ENCODE peak calls at places on chromosome 5, in five cellular contexts. V is osteoblast, M is AG10803, O is astrocyte, E is H7. L is an unnamed sample.
A peak's percentile ranks its signal among the peaks of the same experiment; 100 is the strongest.

GRCh38 chr5:83095973-83096539 is 18.7 kb downstream of the XRCC4 start:
- DNase-seq in O (peak; percentile 87), V (peak; percentile 86), E (no peak), M (peak; percentile 73), L (no peak)

GRCh38 chr5:126913316-126913715 is 117.0 kb downstream of the MARCHF3 start:
- DNase-seq in M (no peak), O (no peak), V (no peak), E (no peak), L (no peak)

GRCh38 chr5:132773601-132774355 is 3.3 kb downstream of the SEPTIN8 start:
- DNase-seq in V (no peak), E (peak; percentile 16), M (no peak), O (no peak), L (peak; percentile 63)

GRCh38 chr5:143521891-143522290 is 118.4 kb upstream of the NR3C1 start:
- DNase-seq in M (no peak), O (no peak), E (no peak), V (no peak), L (no peak)

GRCh38 chr5:181221792-181222629 is 1.1 kb upstream of the TRIM41 start:
- DNase-seq in O (peak; percentile 96), E (peak; percentile 86), M (peak; percentile 97), V (peak; percentile 94), L (peak; percentile 83)

GRCh38 chr5:104347119-104347708 is 784.6 kb upstream of the NUDT12 start:
- DNase-seq in E (no peak), V (no peak), M (peak; percentile 3), O (peak; percentile 19), L (peak; percentile 8)

GRCh38 chr5:23963449-23963848 is 456.0 kb downstream of the PRDM9 start:
- DNase-seq in E (no peak), V (no peak), M (no peak), O (no peak), L (no peak)

GRCh38 chr5:141420855-141421488 is at the start of gene PCDHGA11:
- DNase-seq in M (peak; percentile 63), E (peak; percentile 81), V (peak; percentile 95), O (peak; percentile 38), L (peak; percentile 30)

GRCh38 chr5:154945695-154946301 is 4.9 kb downstream of the MRPL22 start:
- DNase-seq in E (peak; percentile 19), O (no peak), V (no peak), M (peak; percentile 30), L (no peak)

GRCh38 chr5:69335341-69335975 is 2.9 kb upstream of the CCDC125 start:
- DNase-seq in M (no peak), O (no peak), V (no peak), E (no peak), L (no peak)

GRCh38 chr5:138192826-138193225 is 13.9 kb downstream of the KIF20A start:
- DNase-seq in V (no peak), E (no peak), M (no peak), O (no peak), L (no peak)

GRCh38 chr5:1185652-1186350 is 15.6 kb upstream of the SLC6A19 start:
- DNase-seq in M (no peak), V (no peak), O (no peak), E (no peak), L (no peak)

GRCh38 chr5:149930754-149931574 is 13.6 kb downstream of the PDE6A start:
- DNase-seq in O (no peak), V (no peak), M (no peak), E (no peak), L (no peak)

GRCh38 chr5:375336-375920 is 53.9 kb downstream of the AHRR start:
- DNase-seq in M (no peak), E (peak; percentile 51), O (no peak), V (peak; percentile 70), L (no peak)

GRCh38 chr5:93705896-93706295 is 35.5 kb downstream of the POU5F2 start:
- DNase-seq in M (no peak), O (peak; percentile 64), E (no peak), V (no peak), L (no peak)

GRCh38 chr5:151141535-151141934 is 16.0 kb downstream of the ANXA6 start:
- DNase-seq in O (no peak), M (no peak), E (peak; percentile 81), V (no peak), L (no peak)

DNA sequence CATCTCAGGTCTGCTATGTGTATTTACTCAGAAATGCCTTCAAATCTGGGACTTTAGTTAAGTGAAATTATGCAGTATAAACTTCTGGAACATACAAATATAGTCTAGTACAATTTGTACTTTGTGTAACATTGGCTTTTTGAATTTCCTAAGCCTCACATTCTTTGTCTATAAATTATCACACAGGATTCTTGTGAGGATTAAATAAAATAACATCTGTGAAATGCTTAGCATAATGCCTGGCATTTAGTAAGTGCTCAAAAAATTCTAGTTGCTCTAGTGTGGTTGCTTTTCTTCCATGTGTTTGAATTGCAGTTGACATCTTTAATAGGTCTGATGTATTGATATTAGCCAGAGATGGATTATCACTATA is 2.6 kb downstream of the HMMR start:
- DNase-seq in V (no peak), E (no peak), O (no peak), M (peak; percentile 29), L (no peak)
- H3K4me3 ChIP-seq in V (no peak overlapping the region), E (no peak overlapping the region), O (no peak overlapping the region), M (no peak overlapping the region), L (no peak overlapping the region)

DNA sequence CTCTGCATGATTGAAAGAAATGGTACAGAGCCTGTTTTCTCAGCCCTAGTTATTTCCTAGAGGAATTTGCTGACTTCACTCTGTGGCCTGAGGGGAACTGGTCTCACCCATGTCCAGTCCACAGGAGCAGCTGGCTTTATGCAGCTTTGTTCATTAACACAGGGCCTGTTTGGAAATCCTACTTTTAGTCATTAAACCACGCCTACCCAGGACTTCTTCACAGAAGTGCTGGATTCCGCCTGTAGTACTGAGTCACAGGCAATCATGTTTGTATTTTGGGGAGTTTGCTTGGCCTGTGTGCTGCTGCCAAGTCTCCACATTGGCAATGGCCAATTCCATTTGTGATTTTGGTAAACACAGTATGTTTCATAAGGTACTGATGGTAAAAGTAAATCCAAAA is 52.8 kb downstream of the CTNND2 start:
- DNase-seq in E (no peak), O (peak; percentile 86), M (no peak), V (no peak), L (no peak)
- H3K4me3 ChIP-seq in E (no peak overlapping the region), O (no peak overlapping the region), M (no peak overlapping the region), V (no peak overlapping the region), L (no peak overlapping the region)

DNA sequence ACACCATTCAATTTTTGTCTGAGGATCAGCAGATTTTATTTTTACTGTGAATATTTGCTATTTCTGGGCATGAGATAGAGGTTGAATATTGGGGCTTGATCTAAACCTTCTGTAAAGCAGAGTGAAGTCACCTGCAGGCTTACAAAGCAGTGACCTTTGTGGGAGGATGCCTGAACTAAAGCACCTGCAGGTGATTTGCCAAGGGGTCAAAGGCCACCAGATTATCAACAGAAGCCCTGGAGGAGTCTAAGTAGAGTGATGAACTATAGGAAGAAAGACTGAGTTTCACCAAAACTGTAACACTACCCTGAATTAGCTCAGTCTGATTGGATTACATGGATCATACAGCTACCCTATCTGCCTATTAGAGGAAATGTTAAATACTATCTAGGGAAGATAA is 144.3 kb upstream of the PRLR start:
- DNase-seq in V (no peak), M (no peak), O (no peak), E (no peak), L (no peak)
- H3K4me3 ChIP-seq in V (no peak overlapping the region), M (no peak overlapping the region), O (no peak overlapping the region), E (no peak overlapping the region), L (no peak overlapping the region)

GRCh38 chr5:173691931-173692330 is 75.5 kb upstream of the BOD1 start:
- DNase-seq in M (no peak), E (no peak), O (no peak), V (no peak), L (no peak)

GRCh38 chr5:173686950-173687349 is 70.5 kb upstream of the BOD1 start:
- DNase-seq in E (no peak), V (no peak), O (no peak), M (no peak), L (no peak)

GRCh38 chr5:173689713-173690360 is 73.4 kb upstream of the BOD1 start:
- DNase-seq in E (no peak), M (no peak), V (no peak), O (no peak), L (no peak)

GRCh38 chr5:173688708-173689107 is 72.3 kb upstream of the BOD1 start:
- DNase-seq in V (no peak), E (no peak), O (no peak), M (no peak), L (no peak)

GRCh38 chr5:173689171-173689676 is 72.8 kb upstream of the BOD1 start:
- DNase-seq in V (no peak), O (no peak), M (no peak), E (no peak), L (no peak)
- H3K4me3 ChIP-seq in V (no peak overlapping the region), O (no peak overlapping the region), M (no peak overlapping the region), E (no peak overlapping the region), L (no peak overlapping the region)

GRCh38 chr5:80190960-80191359 is 64.9 kb downstream of the SERINC5 start:
- DNase-seq in O (no peak), V (no peak), M (no peak), E (no peak), L (no peak)

GRCh38 chr5:80191397-80191796 is 64.5 kb downstream of the SERINC5 start:
- DNase-seq in M (no peak), E (no peak), V (no peak), O (no peak), L (no peak)

GRCh38 chr5:80191991-80192398 is 63.9 kb downstream of the SERINC5 start:
- DNase-seq in M (peak; percentile 21), E (no peak), V (no peak), O (no peak), L (no peak)

GRCh38 chr5:80193421-80193820 is 62.4 kb downstream of the SERINC5 start:
- DNase-seq in O (no peak), E (no peak), M (no peak), V (no peak), L (no peak)

GRCh38 chr5:80192507-80193241 is 63.2 kb downstream of the SERINC5 start:
- DNase-seq in V (no peak), O (peak; percentile 68), M (peak; percentile 63), E (no peak), L (no peak)
- H3K4me3 ChIP-seq in V (peak overlapping the region; percentile 21), O (no peak overlapping the region), M (no peak overlapping the region), E (no peak overlapping the region), L (no peak overlapping the region)

GRCh38 chr5:158200624-158201023 is 341.7 kb upstream of the CLINT1 start:
- DNase-seq in O (no peak), M (no peak), E (no peak), V (no peak), L (no peak)
- H3K4me3 ChIP-seq in O (no peak overlapping the region), M (no peak overlapping the region), E (no peak overlapping the region), V (no peak overlapping the region), L (no peak overlapping the region)

GRCh38 chr5:55223219-55223987 is 3.7 kb downstream of the MCIDAS start:
- DNase-seq in O (no peak), E (peak; percentile 80), M (no peak), V (peak; percentile 81), L (no peak)
- H3K4me3 ChIP-seq in O (no peak overlapping the region), E (peak overlapping the region; percentile 19), M (no peak overlapping the region), V (no peak overlapping the region), L (no peak overlapping the region)

L was measured in WERI-Rb-1.